ENCODE peak calls at places on chromosomes 11 and 22, in eight cellular contexts. N is lower lobe of right lung; T is BJ; O is CD4-positive, CD25-positive, alpha-beta regulatory T cell; B is spleen; R is AG04449; C is bronchial epithelial cell; Z is tibial nerve. E is an unnamed sample.

GRCh38 chr11:131412061-131412460 is 41.6 kb downstream of the NTM start:
- DNase-seq in O (no peak), R (no peak), N (no peak), T (no peak), B (no peak), Z (no peak), C (peak), E (no peak)

GRCh38 chr11:93196816-93197382 is 892 bp downstream of the SLC36A4 start:
- DNase-seq in O (no peak), N (no peak), C (no peak), Z (no peak), B (no peak), R (no peak), T (no peak), E (peak)

GRCh38 chr11:28649922-28650321 is 541.7 kb downstream of the METTL15 start:
- DNase-seq in C (peak), O (no peak), T (no peak), R (no peak), Z (no peak), B (no peak), N (no peak), E (no peak)

GRCh38 chr11:121479355-121479754 is 26.6 kb upstream of the SORL1-AS1 start:
- DNase-seq in Z (no peak), C (no peak), N (no peak), R (no peak), B (no peak), O (no peak), T (no peak), E (no peak)

GRCh38 chr22:20600137-20600673 is 92.8 kb downstream of the MED15 start:
- DNase-seq in O (no peak), Z (no peak), R (no peak), N (peak), C (peak), B (no peak), T (no peak), E (no peak)

GRCh38 chr11:27912916-27913315 is 195.0 kb downstream of the KIF18A start:
- DNase-seq in B (no peak), T (no peak), C (no peak), N (no peak), O (no peak), R (no peak), Z (no peak), E (no peak)

GRCh38 chr11:47189100-47189834 is 3.0 kb upstream of the PACSIN3 start:
- DNase-seq in B (no peak), R (peak), Z (no peak), C (peak), T (peak), O (no peak), N (no peak), E (no peak)

GRCh38 chr11:5596611-5597201 is at the start of gene TRIM6:
- DNase-seq in T (no peak), R (no peak), C (peak), N (peak), B (peak), O (peak), Z (peak), E (no peak)

GRCh38 chr22:34294986-34295385 is 374.7 kb upstream of the LARGE1 start:
- DNase-seq in B (no peak), N (no peak), T (no peak), R (no peak), O (no peak), Z (no peak), C (no peak), E (no peak)

GRCh38 chr22:37472418-37473006 is 13.7 kb downstream of the MFNG start:
- DNase-seq in Z (no peak), C (peak), T (no peak), R (no peak), B (no peak), N (no peak), O (peak), E (no peak)

GRCh38 chr11:73997120-73997772 is 11.6 kb downstream of the UCP3 start:
- DNase-seq in T (no peak), C (no peak), O (no peak), Z (no peak), B (peak), R (no peak), N (no peak), E (no peak)

GRCh38 chr11:70942593-70942992 is 309.8 kb downstream of the SHANK2 start:
- DNase-seq in R (no peak), B (no peak), Z (no peak), O (no peak), T (no peak), N (no peak), C (no peak), E (peak)

GRCh38 chr22:41290262-41291221 is 4.6 kb upstream of the RANGAP1 start:
- DNase-seq in B (no peak), R (peak), O (no peak), Z (peak), N (no peak), T (peak), C (peak), E (no peak)

GRCh38 chr11:85826096-85826855 is 15.3 kb upstream of the SYTL2 start:
- DNase-seq in C (no peak), B (no peak), T (no peak), Z (peak), N (no peak), O (peak), R (no peak), E (peak)

GRCh38 chr11:77789731-77790476 is 30.6 kb downstream of the RSF1 start:
- DNase-seq in N (no peak), Z (no peak), T (no peak), B (no peak), R (no peak), O (no peak), C (no peak), E (no peak)

GRCh38 chr11:8810331-8811301 is 100.4 kb upstream of the AKIP1 start:
- DNase-seq in B (peak), T (no peak), N (peak), O (peak), C (peak), R (no peak), Z (peak), E (no peak)

GRCh38 chr11:17607083-17607429 is 60.0 kb downstream of the OTOG start:
- DNase-seq in O (no peak), B (no peak), T (no peak), R (no peak), N (no peak), Z (no peak), C (no peak), E (no peak)

GRCh38 chr11:77191429-77191822 is 63.4 kb downstream of the MYO7A start:
- DNase-seq in O (no peak), C (peak), R (no peak), T (no peak), Z (no peak), B (no peak), N (no peak), E (no peak)

GRCh38 chr11:9716275-9717039 is 52.6 kb downstream of the SWAP70 start:
- DNase-seq in N (no peak), B (no peak), C (peak), Z (no peak), T (no peak), O (peak), R (peak), E (no peak)

GRCh38 chr11:2416765-2417164 is 16.2 kb downstream of the TSSC4 start:
- DNase-seq in O (no peak), B (no peak), T (no peak), N (no peak), R (no peak), Z (no peak), C (no peak), E (no peak)

GRCh38 chr11:114563077-114563476 is 3.4 kb upstream of the NXPE1 start:
- DNase-seq in N (no peak), C (peak), B (no peak), O (no peak), R (no peak), Z (no peak), T (no peak), E (no peak)

GRCh38 chr22:38873469-38874411 is 1.7 kb upstream of the CBX6 start:
- DNase-seq in R (no peak), B (no peak), Z (no peak), O (peak), N (no peak), T (no peak), C (peak), E (no peak)

GRCh38 chr22:41479671-41480396 is 10.9 kb downstream of the ACO2 start:
- DNase-seq in R (no peak), T (no peak), B (no peak), C (no peak), O (no peak), Z (no peak), N (no peak), E (no peak)

GRCh38 chr11:30488304-30488998 is 97.7 kb downstream of the MPPED2 start:
- DNase-seq in C (peak), T (no peak), O (no peak), Z (no peak), N (no peak), R (peak), B (no peak), E (no peak)

GRCh38 chr11:125494601-125494986 is 1.5 kb downstream of the FEZ1 start:
- DNase-seq in T (no peak), Z (no peak), N (no peak), C (no peak), R (no peak), B (no peak), O (no peak), E (no peak)
- H3K4me3 ChIP-seq in T (peak), Z (peak), N (peak), C (peak), R (peak), B (peak), O (no peak), E (no peak)

GRCh38 chr11:22343411-22344032 is 5.3 kb downstream of the SLC17A6 start:
- DNase-seq in C (no peak), T (no peak), R (no peak), N (no peak), B (no peak), Z (no peak), O (no peak), E (no peak)
- H3K4me3 ChIP-seq in C (no peak), T (no peak), R (no peak), N (no peak), B (no peak), Z (no peak), O (no peak), E (no peak)

DNA sequence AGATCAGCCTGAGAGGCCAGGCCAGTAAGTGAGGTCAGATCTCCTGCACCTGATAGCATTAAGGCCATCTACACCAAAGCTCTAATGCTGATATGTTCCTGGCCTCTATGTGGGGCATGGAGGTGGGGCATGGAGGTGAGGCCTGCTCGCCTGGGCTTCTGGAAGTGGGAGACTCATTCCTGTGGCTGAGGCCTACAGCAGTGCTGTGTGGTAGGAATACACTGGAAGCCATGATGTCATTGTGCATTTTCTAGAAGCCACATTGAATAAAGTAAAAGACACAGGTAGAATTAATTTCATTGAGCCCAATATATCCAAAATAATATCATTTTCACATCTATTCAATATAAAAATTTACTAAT is 2.7 kb downstream of the PNPLA3 start:
- DNase-seq in Z (no peak), T (no peak), R (no peak), C (peak), O (no peak), N (no peak), B (no peak), E (no peak)
- H3K4me3 ChIP-seq in Z (no peak), T (no peak), R (no peak), C (no peak), O (no peak), N (no peak), B (no peak), E (no peak)

DNA sequence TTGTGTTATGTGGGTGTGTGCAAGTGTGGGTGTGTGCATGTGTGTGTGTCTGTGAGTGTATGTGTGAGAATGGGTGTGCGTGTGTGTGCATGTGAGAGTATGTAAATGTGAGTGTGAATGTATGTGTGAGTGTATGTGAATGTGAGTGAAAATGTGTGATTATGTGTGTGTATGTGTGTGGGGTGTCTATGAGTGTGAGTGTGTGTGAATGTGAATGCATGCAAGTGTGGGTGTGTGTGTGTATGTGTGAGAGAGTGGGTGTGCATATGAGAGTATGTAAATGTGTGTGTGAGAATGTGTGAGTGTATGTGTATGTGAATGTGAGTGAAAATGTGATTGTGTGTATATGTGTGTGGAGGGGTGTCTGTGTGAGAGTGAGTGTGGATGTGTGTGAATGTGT is 1292.7 kb downstream of the TBC1D22A start:
- DNase-seq in R (no peak), C (no peak), B (no peak), N (no peak), Z (no peak), T (no peak), O (no peak), E (no peak)
- H3K4me3 ChIP-seq in R (no peak), C (no peak), B (no peak), N (no peak), Z (no peak), T (no peak), O (no peak), E (no peak)

GRCh38 chr22:50573491-50574382 is 4.5 kb downstream of the CPT1B start:
- DNase-seq in R (no peak), C (no peak), T (no peak), O (no peak), B (no peak), N (peak), Z (no peak), E (no peak)
- H3K4me3 ChIP-seq in R (no peak), C (no peak), T (no peak), O (no peak), B (no peak), N (no peak), Z (no peak), E (no peak)

DNA sequence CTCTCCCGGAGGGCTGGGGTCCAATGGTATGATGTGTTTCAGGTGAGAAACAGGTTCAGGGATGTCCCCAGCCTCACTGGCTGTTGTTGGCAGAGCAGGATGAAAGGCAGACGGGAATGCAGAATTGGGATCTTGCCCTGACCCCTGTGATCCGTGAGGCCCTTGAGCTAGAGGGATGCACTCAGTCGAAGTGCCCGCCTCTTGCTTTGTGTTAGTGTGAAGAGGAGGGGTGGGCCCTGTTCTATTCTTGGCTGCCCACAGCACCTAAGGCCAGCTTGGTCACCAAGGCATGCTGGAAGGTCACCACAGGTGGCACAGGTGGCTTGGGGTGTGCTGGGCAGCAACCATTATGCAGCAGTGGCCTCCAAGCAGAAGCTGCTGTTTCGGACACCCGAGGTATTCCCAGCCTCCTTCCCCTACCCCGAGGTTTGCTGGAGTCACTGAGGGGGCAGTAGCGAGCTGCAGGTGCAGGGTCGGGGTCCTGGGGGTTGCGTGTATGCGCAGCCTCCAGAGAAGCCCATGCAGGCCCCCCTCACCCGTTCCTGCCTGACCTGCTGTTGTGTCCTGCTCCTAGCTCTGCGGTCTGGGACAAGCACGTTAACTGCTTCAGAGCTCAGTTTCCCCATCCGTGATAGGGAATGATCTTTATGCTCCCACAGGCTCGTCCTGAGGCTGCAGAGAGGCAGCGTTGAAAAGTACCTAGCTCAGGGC is 12.9 kb downstream of the LRP5 start:
- DNase-seq in C (no peak), R (no peak), O (no peak), B (no peak), Z (no peak), N (no peak), T (no peak), E (no peak)
- H3K4me3 ChIP-seq in C (no peak), R (no peak), O (no peak), B (no peak), Z (no peak), N (no peak), T (no peak), E (no peak)

GRCh38 chr22:35842519-35842913 is 124.8 kb downstream of the APOL5 start:
- DNase-seq in T (no peak), N (no peak), O (no peak), Z (no peak), B (no peak), R (no peak), C (no peak), E (no peak)
- H3K4me3 ChIP-seq in T (no peak), N (no peak), O (no peak), Z (no peak), B (no peak), R (no peak), C (no peak), E (no peak)

GRCh38 chr22:49269928-49270327 is 557.7 kb downstream of the BRD1 start:
- DNase-seq in T (no peak), C (no peak), N (no peak), Z (no peak), B (peak), O (no peak), R (no peak), E (no peak)
- H3K4me3 ChIP-seq in T (no peak), C (no peak), N (no peak), Z (no peak), B (no peak), O (no peak), R (no peak), E (no peak)

GRCh38 chr11:134260503-134260902 is 7.1 kb downstream of the ACAD8 start:
- DNase-seq in R (no peak), C (no peak), O (no peak), N (no peak), T (no peak), B (no peak), Z (no peak), E (peak)
- H3K4me3 ChIP-seq in R (no peak), C (no peak), O (no peak), N (no peak), T (no peak), B (no peak), Z (no peak), E (peak)